ENCODE peak calls at places on chromosomes 11 and 22, in four cellular contexts. C is IMR-90, X is progenitor cell of endocrine pancreas, G is cardiac fibroblast. E is an unnamed sample.

GRCh38 chr11:74754507-74755255 is 6.0 kb downstream of the RNF169 start:
- DNase-seq in X (no peak), G (peak), C (peak), E (no peak)

GRCh38 chr11:123690490-123690889 is 36.1 kb upstream of the SCN3B start:
- DNase-seq in C (peak), X (no peak), G (peak), E (no peak)

GRCh38 chr11:75443043-75443442 is 10.0 kb upstream of the KLHL35 start:
- DNase-seq in X (no peak), G (no peak), C (no peak), E (no peak)

GRCh38 chr11:121550247-121551132 is 97.7 kb upstream of the SORL1-AS1 start:
- DNase-seq in X (no peak), C (peak), G (no peak), E (no peak)

GRCh38 chr22:45294030-45294429 is 9.3 kb downstream of the UPK3A start:
- DNase-seq in G (no peak), X (no peak), C (no peak), E (no peak)

GRCh38 chr22:41780714-41781507 is 19.6 kb upstream of the CCDC134 start:
- DNase-seq in C (peak), G (peak), X (no peak), E (no peak)

GRCh38 chr11:130772266-130773227 is 143.7 kb downstream of the SNX19 start:
- DNase-seq in X (no peak), C (peak), G (peak), E (no peak)

GRCh38 chr11:46332093-46332567 is 15.1 kb upstream of the DGKZ start:
- DNase-seq in X (no peak), G (no peak), C (no peak), E (no peak)

GRCh38 chr11:68828155-68828931 is 13.4 kb downstream of the CPT1A start:
- DNase-seq in G (no peak), X (no peak), C (no peak), E (no peak)

GRCh38 chr22:31754813-31755212 is 994 bp downstream of the DEPDC5 start:
- DNase-seq in X (no peak), G (peak), C (no peak), E (no peak)

GRCh38 chr11:17391493-17392355 is 3.3 kb upstream of the KCNJ11 start:
- DNase-seq in C (no peak), G (no peak), X (no peak), E (no peak)

GRCh38 chr11:72398058-72398758 is 36.1 kb downstream of the CLPB start:
- DNase-seq in C (no peak), G (no peak), X (no peak), E (no peak)

GRCh38 chr22:44398791-44399190 is 86.0 kb upstream of the SHISAL1 start:
- DNase-seq in C (no peak), G (no peak), X (peak), E (no peak)

GRCh38 chr11:11691296-11692141 is 69.7 kb upstream of the GALNT18 start:
- DNase-seq in C (no peak), X (peak), G (no peak), E (peak)

GRCh38 chr11:61026121-61027031 is 54.9 kb downstream of the CD6 start:
- DNase-seq in G (no peak), C (no peak), X (no peak), E (no peak)

DNA sequence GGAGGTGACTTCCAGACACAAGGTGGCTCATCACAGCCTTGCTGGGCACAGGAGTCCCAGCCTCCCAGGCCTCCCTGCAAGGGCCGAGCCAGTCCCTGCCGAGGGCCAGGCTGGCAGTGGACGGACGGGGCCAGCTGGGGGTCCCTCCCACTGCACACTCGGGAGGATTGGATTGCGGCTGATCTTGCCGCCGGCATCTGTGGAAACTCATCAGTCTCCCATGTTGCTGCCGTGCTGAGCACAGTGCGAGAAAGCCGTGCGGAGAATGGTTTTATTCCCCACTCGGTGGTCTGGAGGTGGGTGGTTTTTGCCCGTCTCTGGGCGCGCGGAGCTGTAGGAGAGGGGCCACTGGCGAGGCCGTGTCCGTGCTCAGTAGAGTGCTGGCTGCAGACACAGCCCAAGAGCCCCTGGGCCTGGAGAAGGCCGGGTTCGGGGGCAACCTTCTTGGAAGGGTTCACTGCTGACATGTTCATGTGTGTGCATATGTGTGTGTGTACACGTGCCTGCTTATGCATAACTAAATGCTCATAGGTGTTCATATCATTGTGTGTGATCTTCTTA is 1246.4 kb downstream of the BRD1 start:
- DNase-seq in G (no peak), C (no peak), X (no peak), E (no peak)
- TF ChIP-seq CTCF in G (no peak), C (no peak), X (no peak), E (no peak)

GRCh38 chr11:109040303-109040702 is 375.4 kb downstream of the DDX10 start:
- DNase-seq in G (no peak), C (no peak), X (no peak), E (no peak)
- TF ChIP-seq CTCF in G (peak), C (no peak), X (peak), E (no peak)

DNA sequence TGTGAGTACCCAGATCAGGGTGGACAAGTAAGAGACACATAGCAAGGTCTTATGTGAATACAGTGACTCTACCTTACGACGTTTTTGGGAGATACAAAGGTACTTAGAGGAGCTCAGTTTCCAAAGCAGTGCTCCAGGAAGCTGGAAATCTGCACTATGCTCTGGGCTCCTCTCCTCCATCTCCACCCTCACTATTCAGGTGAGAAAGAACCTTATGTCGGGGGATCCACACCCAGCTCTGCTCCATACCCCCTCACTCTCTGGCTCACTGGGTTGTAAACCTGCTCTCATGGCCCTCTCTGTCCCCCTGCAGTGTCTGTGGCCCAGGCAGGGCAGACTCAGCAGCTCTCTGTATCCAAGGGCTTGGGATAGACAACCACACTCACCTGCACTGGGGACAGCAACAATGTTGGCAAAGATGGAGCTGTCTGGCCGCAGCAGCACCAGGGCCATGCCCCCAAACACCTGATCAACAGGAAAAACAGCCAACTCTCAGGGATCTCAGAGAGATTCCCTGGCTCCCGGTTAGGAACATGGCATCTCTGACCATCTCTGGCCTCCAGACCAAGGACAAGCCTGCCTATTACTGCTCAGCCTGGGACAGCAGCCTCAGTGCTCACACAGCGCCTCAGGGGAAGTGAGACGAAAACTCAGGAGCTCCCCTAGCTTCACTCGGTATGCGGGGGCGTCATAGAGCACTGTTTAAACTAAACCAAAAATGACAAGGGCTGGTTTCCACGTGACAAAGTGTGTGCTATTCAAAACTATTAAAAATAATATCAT is 60.9 kb upstream of the TOP3B start:
- DNase-seq in X (no peak), G (no peak), C (no peak), E (no peak)
- TF ChIP-seq CTCF in X (no peak), G (no peak), C (no peak), E (no peak)

DNA sequence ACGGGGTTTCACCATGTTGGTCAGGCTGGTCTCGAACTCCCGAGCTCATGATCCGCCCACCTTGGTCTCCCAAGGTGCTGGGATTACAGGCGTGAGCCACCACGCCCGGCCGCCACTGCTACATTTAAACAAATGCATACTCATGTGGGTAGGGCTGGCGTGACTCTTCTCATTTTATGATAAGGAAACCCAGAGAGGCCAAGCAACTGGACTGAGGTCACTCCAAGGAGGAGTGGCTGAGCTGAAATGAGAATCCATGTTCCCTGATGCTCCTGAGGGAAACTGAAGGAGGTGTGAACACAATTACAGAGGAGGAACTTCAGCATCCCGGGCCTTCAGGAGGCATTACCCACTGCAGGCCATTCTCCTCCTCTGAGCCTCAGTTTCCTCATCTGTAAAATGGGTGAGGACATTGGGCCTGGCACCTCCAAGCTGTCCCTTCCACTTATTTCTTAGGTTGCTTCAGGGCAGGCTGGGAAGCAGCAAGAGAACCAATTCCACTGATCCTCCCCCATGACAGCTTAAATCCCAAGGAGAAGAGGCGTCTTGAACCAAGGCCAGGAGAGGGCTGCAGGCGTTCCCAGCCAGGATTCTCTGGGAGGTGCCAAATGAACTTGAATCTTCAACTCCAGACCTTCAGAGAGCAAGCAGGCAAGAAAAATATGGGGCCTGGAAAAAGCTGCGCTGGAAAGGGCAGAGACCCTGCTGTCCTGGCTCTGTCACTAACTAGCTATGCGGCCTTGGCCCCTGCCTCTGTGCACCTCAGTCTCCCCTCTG is 2.9 kb downstream of the TST start:
- DNase-seq in X (no peak), C (no peak), G (no peak), E (no peak)
- TF ChIP-seq CTCF in X (no peak), C (no peak), G (no peak), E (no peak)

GRCh38 chr11:103322861-103323260 is 213.6 kb downstream of the DYNC2H1 start:
- DNase-seq in C (no peak), X (no peak), G (peak), E (no peak)
- TF ChIP-seq CTCF in C (no peak), X (no peak), G (no peak), E (no peak)

DNA sequence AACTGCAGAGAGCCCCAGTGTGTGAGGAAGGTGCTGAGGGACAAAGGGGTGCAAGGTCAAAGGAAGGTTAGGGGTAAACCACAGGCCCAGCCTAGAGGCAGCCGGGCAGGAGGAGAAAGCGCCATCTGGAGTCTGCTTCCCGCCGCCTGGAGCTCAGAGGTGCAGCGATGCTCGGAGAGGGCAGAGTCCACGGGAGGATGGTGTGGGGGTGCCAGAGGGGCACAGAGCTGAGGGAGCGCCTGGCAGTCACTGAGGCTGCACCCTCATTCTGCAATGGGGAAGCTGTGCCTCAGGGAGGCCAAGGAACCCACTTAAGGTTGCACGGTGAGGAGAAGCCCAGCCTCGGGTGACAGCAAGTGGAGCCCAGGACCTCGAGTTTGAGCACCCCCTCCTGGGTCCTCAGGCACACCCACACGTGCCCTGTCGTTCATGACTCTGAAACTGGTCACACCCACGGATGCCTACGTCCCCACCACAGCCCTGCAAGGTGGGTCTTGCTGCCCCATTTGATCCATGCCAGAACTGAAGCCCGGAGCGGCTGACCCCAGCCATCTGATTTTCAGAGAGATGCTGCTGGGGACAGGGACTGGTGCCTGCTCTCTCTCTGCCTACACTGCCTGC is 1.6 kb downstream of the IL2RB start:
- DNase-seq in X (no peak), G (no peak), C (no peak), E (no peak)
- TF ChIP-seq CTCF in X (no peak), G (no peak), C (no peak), E (no peak)

DNA sequence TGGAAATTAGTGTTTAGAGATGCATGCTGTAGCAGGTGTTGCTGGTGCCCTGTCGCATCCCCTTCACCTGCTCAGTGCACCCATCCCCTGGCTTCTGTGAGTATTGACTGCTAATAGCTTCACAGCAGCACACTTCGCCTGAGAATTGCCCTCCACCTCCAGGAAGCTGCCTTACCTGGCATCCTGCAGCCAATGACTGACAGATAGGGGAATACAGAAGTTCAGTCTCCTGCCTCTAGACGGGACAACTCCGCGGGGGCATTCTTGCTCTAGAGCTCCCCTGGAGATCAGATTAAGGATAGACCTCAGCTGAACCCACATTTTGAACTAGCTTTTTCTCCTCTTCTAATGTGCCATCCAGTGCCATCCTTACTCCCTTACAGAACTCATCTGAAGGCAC is 9.3 kb upstream of the CD3E start:
- DNase-seq in C (no peak), G (no peak), X (no peak), E (no peak)
- TF ChIP-seq CTCF in C (no peak), G (no peak), X (no peak), E (no peak)

GRCh38 chr11:119909077-119909476 is 180.1 kb upstream of the NECTIN1 start:
- DNase-seq in X (no peak), G (no peak), C (no peak), E (no peak)

GRCh38 chr11:119905162-119905561 is 176.2 kb upstream of the NECTIN1 start:
- DNase-seq in X (no peak), C (no peak), G (no peak), E (no peak)

GRCh38 chr11:119906376-119906775 is 177.4 kb upstream of the NECTIN1 start:
- DNase-seq in X (no peak), C (no peak), G (no peak), E (no peak)

GRCh38 chr11:119907934-119908760 is 179.1 kb upstream of the NECTIN1 start:
- DNase-seq in C (no peak), G (no peak), X (no peak), E (no peak)

GRCh38 chr11:119907122-119907933 is 178.3 kb upstream of the NECTIN1 start:
- DNase-seq in G (no peak), C (no peak), X (peak), E (no peak)
- TF ChIP-seq CTCF in G (no peak), C (no peak), X (no peak), E (no peak)

GRCh38 chr22:20438678-20439492 is 1.3 kb upstream of the SCARF2 start:
- DNase-seq in G (peak), C (no peak), X (no peak), E (no peak)
- TF ChIP-seq CTCF in G (peak), C (peak), X (no peak), E (no peak)

E was measured in neural crest cell.